ENCODE peak calls at places on chromosomes 1 and 21, in nine cellular contexts. One of them, this sample, is unnamed.

GRCh38 chr21:44793269-44794030 is 8.2 kb downstream of the UBE2G2 start:
- DNase-seq in activated T-cell treated with anti-CD3 and anti-CD28 coated beads for 1 hour: peak; percentile 36
- DNase-seq in cardiac muscle cell: peak; percentile 72
- DNase-seq in RWPE1: peak; percentile 81
- DNase-seq in NCI-H2171 treated with DMSO at 0.1 percent for 48 hours: peak; percentile 79
- DNase-seq in HFF-Myc: no peak
- DNase-seq in DMS153: peak; percentile 44
- DNase-seq in NT2/D1: no peak
- DNase-seq in stimulated activated CD4-positive, alpha-beta T cell treated with anti-CD3 and anti-CD28 coated beads, Interleukin-1b, Interleukin-23, amount 100 ng/mL, for 4 hours: peak; percentile 25
- DNase-seq in this sample: peak; percentile 72

GRCh38 chr21:39137248-39138186 is 45.7 kb downstream of the PSMG1 start:
- DNase-seq in activated T-cell treated with anti-CD3 and anti-CD28 coated beads for 1 hour: no peak
- DNase-seq in cardiac muscle cell: peak; percentile 83
- DNase-seq in RWPE1: peak; percentile 63
- DNase-seq in NCI-H2171 treated with DMSO at 0.1 percent for 48 hours: no peak
- DNase-seq in HFF-Myc: no peak
- DNase-seq in DMS153: peak; percentile 27
- DNase-seq in NT2/D1: peak; percentile 66
- DNase-seq in stimulated activated CD4-positive, alpha-beta T cell treated with anti-CD3 and anti-CD28 coated beads, Interleukin-1b, Interleukin-23, amount 100 ng/mL, for 4 hours: no peak
- DNase-seq in this sample: no peak

GRCh38 chr1:215583185-215583692 is 16.1 kb downstream of the KCTD3 start:
- DNase-seq in activated T-cell treated with anti-CD3 and anti-CD28 coated beads for 1 hour: no peak
- DNase-seq in cardiac muscle cell: no peak
- DNase-seq in RWPE1: peak; percentile 63
- DNase-seq in NCI-H2171 treated with DMSO at 0.1 percent for 48 hours: no peak
- DNase-seq in HFF-Myc: no peak
- DNase-seq in DMS153: no peak
- DNase-seq in NT2/D1: peak; percentile 22
- DNase-seq in stimulated activated CD4-positive, alpha-beta T cell treated with anti-CD3 and anti-CD28 coated beads, Interleukin-1b, Interleukin-23, amount 100 ng/mL, for 4 hours: no peak
- DNase-seq in this sample: no peak

GRCh38 chr1:25563330-25564215 is 20.2 kb downstream of the LDLRAP1 start:
- DNase-seq in activated T-cell treated with anti-CD3 and anti-CD28 coated beads for 1 hour: no peak
- DNase-seq in cardiac muscle cell: no peak
- DNase-seq in RWPE1: no peak
- DNase-seq in NCI-H2171 treated with DMSO at 0.1 percent for 48 hours: no peak
- DNase-seq in HFF-Myc: no peak
- DNase-seq in DMS153: no peak
- DNase-seq in NT2/D1: no peak
- DNase-seq in stimulated activated CD4-positive, alpha-beta T cell treated with anti-CD3 and anti-CD28 coated beads, Interleukin-1b, Interleukin-23, amount 100 ng/mL, for 4 hours: no peak
- DNase-seq in this sample: no peak

GRCh38 chr21:36126621-36127110 is 8.2 kb upstream of the CBR3 start:
- DNase-seq in activated T-cell treated with anti-CD3 and anti-CD28 coated beads for 1 hour: no peak
- DNase-seq in cardiac muscle cell: no peak
- DNase-seq in RWPE1: no peak
- DNase-seq in NCI-H2171 treated with DMSO at 0.1 percent for 48 hours: no peak
- DNase-seq in HFF-Myc: no peak
- DNase-seq in DMS153: no peak
- DNase-seq in NT2/D1: no peak
- DNase-seq in stimulated activated CD4-positive, alpha-beta T cell treated with anti-CD3 and anti-CD28 coated beads, Interleukin-1b, Interleukin-23, amount 100 ng/mL, for 4 hours: no peak
- DNase-seq in this sample: no peak

GRCh38 chr1:80158266-80158665 is 1151.7 kb upstream of the ADGRL4 start:
- DNase-seq in activated T-cell treated with anti-CD3 and anti-CD28 coated beads for 1 hour: no peak
- DNase-seq in cardiac muscle cell: no peak
- DNase-seq in RWPE1: no peak
- DNase-seq in NCI-H2171 treated with DMSO at 0.1 percent for 48 hours: no peak
- DNase-seq in HFF-Myc: no peak
- DNase-seq in DMS153: no peak
- DNase-seq in NT2/D1: no peak
- DNase-seq in stimulated activated CD4-positive, alpha-beta T cell treated with anti-CD3 and anti-CD28 coated beads, Interleukin-1b, Interleukin-23, amount 100 ng/mL, for 4 hours: no peak
- DNase-seq in this sample: no peak

GRCh38 chr1:20080441-20081330 is 10.7 kb downstream of the PLA2G5 start:
- DNase-seq in activated T-cell treated with anti-CD3 and anti-CD28 coated beads for 1 hour: no peak
- DNase-seq in cardiac muscle cell: no peak
- DNase-seq in RWPE1: no peak
- DNase-seq in NCI-H2171 treated with DMSO at 0.1 percent for 48 hours: no peak
- DNase-seq in HFF-Myc: no peak
- DNase-seq in DMS153: no peak
- DNase-seq in NT2/D1: no peak
- DNase-seq in stimulated activated CD4-positive, alpha-beta T cell treated with anti-CD3 and anti-CD28 coated beads, Interleukin-1b, Interleukin-23, amount 100 ng/mL, for 4 hours: no peak
- DNase-seq in this sample: no peak

GRCh38 chr21:44854391-44854663 is 19.2 kb downstream of the PTTG1IP start:
- DNase-seq in activated T-cell treated with anti-CD3 and anti-CD28 coated beads for 1 hour: no peak
- DNase-seq in cardiac muscle cell: no peak
- DNase-seq in RWPE1: no peak
- DNase-seq in NCI-H2171 treated with DMSO at 0.1 percent for 48 hours: no peak
- DNase-seq in HFF-Myc: no peak
- DNase-seq in DMS153: no peak
- DNase-seq in NT2/D1: no peak
- DNase-seq in stimulated activated CD4-positive, alpha-beta T cell treated with anti-CD3 and anti-CD28 coated beads, Interleukin-1b, Interleukin-23, amount 100 ng/mL, for 4 hours: no peak
- DNase-seq in this sample: no peak

GRCh38 chr1:173478099-173478555 is 992 bp downstream of the PRDX6 start:
- DNase-seq in activated T-cell treated with anti-CD3 and anti-CD28 coated beads for 1 hour: no peak
- DNase-seq in cardiac muscle cell: peak; percentile 92
- DNase-seq in RWPE1: peak; percentile 60
- DNase-seq in NCI-H2171 treated with DMSO at 0.1 percent for 48 hours: no peak
- DNase-seq in HFF-Myc: peak; percentile 29
- DNase-seq in DMS153: no peak
- DNase-seq in NT2/D1: no peak
- DNase-seq in stimulated activated CD4-positive, alpha-beta T cell treated with anti-CD3 and anti-CD28 coated beads, Interleukin-1b, Interleukin-23, amount 100 ng/mL, for 4 hours: no peak
- DNase-seq in this sample: peak; percentile 35

This sample was measured in HuH-7.5.